ENCODE peak calls at places on chromosomes 16 and 17, in eight cellular contexts. F is sciatic nerve; B is HT1080; S is tibial artery; L is AG04450; I is effector memory CD4-positive, alpha-beta T cell; U is stimulated activated CD4-positive, alpha-beta T cell treated with anti-CD3 and anti-CD28 coated beads, Interleukin-4, amount 100 ng/mL, for 48 hours; X is left cardiac atrium. M is an unnamed sample.

GRCh38 chr17:7589891-7590611 is at the start of gene SOX15:
- DNase-seq in F (no peak), B (peak), S (no peak), L (no peak), I (no peak), U (no peak), X (no peak), M (no peak)

GRCh38 chr16:54431997-54432367 is 145.4 kb upstream of the IRX3 start:
- DNase-seq in F (no peak), B (no peak), S (no peak), L (no peak), I (no peak), U (no peak), X (no peak), M (no peak)

GRCh38 chr17:45902892-45903346 is 8.6 kb downstream of the MAPT start:
- DNase-seq in F (no peak), B (no peak), S (no peak), L (no peak), I (no peak), U (no peak), X (no peak), M (no peak)

GRCh38 chr17:9887521-9887920 is 17.6 kb downstream of the RCVRN start:
- DNase-seq in F (no peak), B (no peak), S (no peak), L (no peak), I (no peak), U (no peak), X (no peak), M (no peak)

GRCh38 chr16:77555781-77556180 is 120.9 kb upstream of the ADAMTS18 start:
- DNase-seq in F (no peak), B (no peak), S (no peak), L (no peak), I (no peak), U (no peak), X (no peak), M (no peak)

GRCh38 chr16:86865866-86866675 is 287.7 kb downstream of the FOXL1 start:
- DNase-seq in F (no peak), B (no peak), S (peak), L (no peak), I (no peak), U (no peak), X (peak), M (peak)

GRCh38 chr16:12903325-12904040 is 2.1 kb downstream of the SHISA9 start:
- DNase-seq in F (no peak), B (no peak), S (no peak), L (no peak), I (no peak), U (no peak), X (no peak), M (no peak)

GRCh38 chr17:42832934-42833770 is at the start of gene PSME3:
- DNase-seq in F (peak), B (peak), S (peak), L (peak), I (peak), U (peak), X (peak), M (peak)